ENCODE peak calls at places on chromosomes 7 and 10, in seven cellular contexts. S is HepG2, N is breast epithelium, Y is esophagus muscularis mucosa, D is IMR-90, B is ovary, L is mammary epithelial cell. C is an unnamed sample.

GRCh38 chr7:139431459-139431858 is 52.0 kb downstream of the KLRG2 start:
- DNase-seq in S (no peak), N (no peak), Y (peak; percentile 55), D (peak; percentile 25), B (no peak), L (peak; percentile 48), C (no peak)

GRCh38 chr10:109103278-109103677 is 820.0 kb downstream of the XPNPEP1 start:
- DNase-seq in S (no peak), N (no peak), Y (no peak), D (no peak), B (no peak), L (no peak), C (no peak)

GRCh38 chr7:5417106-5418071 is 6.2 kb downstream of the TNRC18 start:
- DNase-seq in S (no peak), N (no peak), Y (no peak), D (peak; percentile 54), B (no peak), L (no peak), C (no peak)

GRCh38 chr10:104076743-104077160 is 8.9 kb downstream of the COL17A1 start:
- DNase-seq in S (no peak), N (no peak), Y (no peak), D (peak; percentile 16), B (peak; percentile 27), L (no peak), C (peak; percentile 69)

GRCh38 chr10:20932606-20933005 is 35.5 kb upstream of the NEBL start:
- DNase-seq in S (no peak), N (no peak), Y (no peak), D (no peak), B (no peak), L (no peak), C (no peak)

GRCh38 chr10:1199897-1200721 is 143.9 kb downstream of the WDR37 start:
- DNase-seq in S (no peak), N (no peak), Y (no peak), D (no peak), B (no peak), L (no peak), C (no peak)

GRCh38 chr10:128064615-128065580 is 61.3 kb downstream of the MKI67 start:
- DNase-seq in S (no peak), N (peak; percentile 88), Y (peak; percentile 93), D (peak; percentile 49), B (no peak), L (peak; percentile 97), C (peak; percentile 65)

GRCh38 chr10:29849434-29849833 is 210.0 kb downstream of the JCAD start:
- DNase-seq in S (no peak), N (no peak), Y (no peak), D (peak; percentile 95), B (no peak), L (no peak), C (no peak)

GRCh38 chr7:17983238-17984088 is 43.2 kb upstream of the SNX13 start:
- DNase-seq in S (no peak), N (no peak), Y (no peak), D (no peak), B (no peak), L (no peak), C (no peak)

GRCh38 chr7:80699030-80699638 is 60.7 kb downstream of the CD36 start:
- DNase-seq in S (peak; percentile 25), N (no peak), Y (no peak), D (peak; percentile 63), B (no peak), L (peak; percentile 32), C (no peak)

GRCh38 chr10:114821915-114822770 is 563 bp downstream of the FHIP2A start:
- DNase-seq in S (peak; percentile 6), N (peak; percentile 28), Y (no peak), D (peak; percentile 14), B (peak; percentile 34), L (peak; percentile 43), C (peak; percentile 57)

GRCh38 chr10:112953075-112953501 is 3.0 kb downstream of the TCF7L2 start:
- DNase-seq in S (no peak), N (no peak), Y (no peak), D (peak; percentile 37), B (peak; percentile 49), L (no peak), C (peak; percentile 38)

GRCh38 chr10:104472505-104472904 is 118.9 kb downstream of the CFAP58 start:
- DNase-seq in S (no peak), N (no peak), Y (no peak), D (peak; percentile 7), B (no peak), L (peak; percentile 60), C (no peak)

GRCh38 chr7:28083159-28083997 is 97.2 kb downstream of the JAZF1 start:
- DNase-seq in S (no peak), N (no peak), Y (no peak), D (peak; percentile 43), B (no peak), L (peak; percentile 45), C (no peak)

GRCh38 chr10:126065751-126066150 is 169.4 kb downstream of the FANK1 start:
- DNase-seq in S (no peak), N (no peak), Y (no peak), D (no peak), B (no peak), L (peak; percentile 63), C (no peak)

GRCh38 chr7:136086712-136087111 is 109.6 kb upstream of the MTPN start:
- DNase-seq in S (peak; percentile 53), N (peak; percentile 78), Y (no peak), D (peak; percentile 85), B (peak; percentile 48), L (peak; percentile 83), C (no peak)

GRCh38 chr10:120827251-120827875 is 23.8 kb upstream of the WDR11 start:
- DNase-seq in S (no peak), N (no peak), Y (peak; percentile 68), D (no peak), B (no peak), L (no peak), C (no peak)

GRCh38 chr10:86779267-86780017 is 23.0 kb downstream of the BMPR1A start:
- DNase-seq in S (no peak), N (no peak), Y (no peak), D (peak; percentile 67), B (no peak), L (no peak), C (no peak)

GRCh38 chr10:21675157-21675796 is 141.2 kb downstream of the MLLT10 start:
- DNase-seq in S (peak; percentile 64), N (no peak), Y (no peak), D (peak; percentile 29), B (no peak), L (peak; percentile 13), C (no peak)

GRCh38 chr10:3748484-3748883 is 36.5 kb downstream of the KLF6 start:
- DNase-seq in S (no peak), N (no peak), Y (peak; percentile 66), D (no peak), B (no peak), L (no peak), C (no peak)
- H3K27ac ChIP-seq in S (no peak overlapping the region), N (no peak overlapping the region), Y (peak overlapping the region; percentile 95), D (no peak overlapping the region), B (no peak overlapping the region), L (no peak overlapping the region), C (peak overlapping the region; percentile 84)

DNA sequence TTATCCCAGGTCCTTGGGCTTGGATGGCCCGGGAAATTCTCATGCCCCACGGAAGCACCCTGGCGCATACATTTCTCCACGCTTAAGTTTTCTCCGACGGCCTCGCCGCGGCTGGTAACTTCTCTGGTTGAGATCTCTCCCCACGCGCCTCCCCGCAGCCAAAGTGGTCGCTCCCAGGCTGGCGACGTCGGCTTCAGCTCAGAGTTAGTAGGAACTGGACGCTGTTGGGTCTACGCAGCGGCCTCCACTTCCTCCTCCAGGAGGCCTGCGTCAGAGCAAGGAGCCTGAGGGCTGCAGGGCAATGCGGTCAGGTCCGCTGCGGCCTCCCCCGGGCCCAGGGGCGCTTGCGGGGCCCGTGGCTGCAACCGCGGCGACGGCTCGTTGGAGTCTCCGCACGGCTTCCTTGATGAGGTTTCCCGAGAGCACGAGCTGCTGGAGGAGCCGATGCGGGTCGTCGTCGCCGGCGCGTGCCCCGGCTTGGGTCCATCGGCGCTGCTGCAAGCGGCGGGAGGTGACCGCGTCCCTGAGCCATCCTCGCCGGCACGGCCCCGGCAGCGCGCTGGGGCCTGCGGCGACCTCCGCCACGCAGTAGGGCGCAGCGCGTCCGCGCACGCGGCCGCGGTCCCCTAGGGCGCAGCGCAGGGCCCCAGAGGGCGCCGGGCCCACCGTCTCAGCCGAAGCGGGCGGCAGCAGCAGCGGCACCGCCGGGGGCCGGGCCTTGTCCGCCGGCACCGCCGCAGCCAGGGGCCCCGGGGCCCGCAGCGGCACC is 744 bp downstream of the FRAT2 start:
- DNase-seq in S (no peak), N (no peak), Y (no peak), D (peak; percentile 45), B (peak; percentile 27), L (peak; percentile 52), C (peak; percentile 41)
- TF ChIP-seq CTCF in S (no peak), N (no peak), Y (no peak), D (no peak), B (no peak), L (no peak), C (no peak)

GRCh38 chr7:47576909-47577255 is 5.0 kb downstream of the TNS3 start:
- DNase-seq in S (no peak), N (no peak), Y (no peak), D (no peak), B (no peak), L (no peak), C (no peak)

GRCh38 chr7:47576031-47576908 is 5.6 kb downstream of the TNS3 start:
- DNase-seq in S (peak; percentile 95), N (peak; percentile 61), Y (no peak), D (peak; percentile 68), B (peak; percentile 87), L (peak; percentile 55), C (peak; percentile 76)

GRCh38 chr7:47572939-47573757 is 8.8 kb downstream of the TNS3 start:
- DNase-seq in S (peak; percentile 45), N (no peak), Y (no peak), D (no peak), B (no peak), L (no peak), C (no peak)

GRCh38 chr7:47573758-47574472 is 8.0 kb downstream of the TNS3 start:
- DNase-seq in S (peak; percentile 82), N (peak; percentile 52), Y (no peak), D (peak; percentile 87), B (peak; percentile 51), L (no peak), C (no peak)

GRCh38 chr7:47574473-47575328 is 7.2 kb downstream of the TNS3 start:
- DNase-seq in S (peak; percentile 74), N (no peak), Y (no peak), D (peak; percentile 84), B (no peak), L (no peak), C (no peak)
- H3K4me3 ChIP-seq in S (peak overlapping the region; percentile 14), N (no peak overlapping the region), Y (no peak overlapping the region), D (no peak overlapping the region), B (no peak overlapping the region), L (no peak overlapping the region), C (no peak overlapping the region)

DNA sequence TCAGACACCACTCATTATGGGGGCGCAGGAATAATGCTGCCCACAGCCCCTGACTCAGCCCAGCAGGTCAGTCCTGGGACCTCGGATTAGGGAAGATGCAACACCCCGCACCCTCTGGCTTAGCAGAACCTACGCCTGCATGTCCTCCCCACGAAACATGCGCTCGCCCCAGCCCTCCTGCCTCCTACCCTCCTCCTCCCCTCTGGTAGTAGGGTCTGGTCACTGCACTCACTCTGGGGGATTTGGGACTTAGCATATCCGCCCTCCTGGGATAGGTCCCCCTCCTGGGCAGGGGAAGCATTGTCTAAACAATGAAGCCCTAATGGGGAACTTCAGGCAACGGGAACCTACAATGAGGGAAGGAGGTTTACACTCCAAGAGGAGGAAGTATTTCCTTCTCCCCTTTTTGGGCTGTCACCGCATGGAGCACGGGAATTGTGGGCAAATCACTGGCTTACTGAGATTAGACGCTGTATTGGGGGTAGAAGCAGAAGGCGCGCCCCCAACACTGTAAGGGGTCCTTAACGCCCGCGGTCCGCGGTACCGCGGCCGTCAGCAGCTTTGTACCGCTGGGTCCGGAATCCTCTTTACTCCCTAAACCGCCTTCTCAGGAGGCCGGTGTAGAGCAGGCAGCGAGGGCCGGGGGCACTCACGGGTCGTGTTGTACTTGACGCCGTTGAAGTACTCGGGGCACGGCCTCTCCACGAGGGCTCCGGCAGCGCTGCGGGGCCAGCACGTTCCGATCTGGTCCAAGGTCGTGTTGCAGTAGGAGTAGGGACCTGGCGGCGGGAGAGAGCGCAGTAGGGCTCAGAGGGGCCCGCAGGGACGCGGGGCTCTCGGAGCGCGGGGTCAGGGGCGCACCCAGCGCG is 760 bp downstream of the CRHR2 start:
- DNase-seq in S (no peak), N (no peak), Y (no peak), D (no peak), B (peak; percentile 23), L (no peak), C (no peak)
- H3K27ac ChIP-seq in S (no peak overlapping the region), N (no peak overlapping the region), Y (no peak overlapping the region), D (no peak overlapping the region), B (no peak overlapping the region), L (no peak overlapping the region), C (no peak overlapping the region)